ENCODE peak calls at places on chromosomes 11 and 22, in five cellular contexts. One of them, this sample, is unnamed.

GRCh38 chr22:50313600-50313999 is 6.2 kb upstream of the PLXNB2 start:
- DNase-seq in pancreas: no peak
- DNase-seq in ascending aorta: no peak
- DNase-seq in cardiac muscle cell: no peak
- DNase-seq in left lung: no peak
- DNase-seq in this sample: no peak

GRCh38 chr11:617912-618682 is 2.3 kb upstream of the IRF7 start:
- DNase-seq in pancreas: peak
- DNase-seq in ascending aorta: no peak
- DNase-seq in cardiac muscle cell: no peak
- DNase-seq in left lung: peak
- DNase-seq in this sample: no peak

GRCh38 chr22:32237905-32238304 is 17.2 kb downstream of the SLC5A4 start:
- DNase-seq in pancreas: no peak
- DNase-seq in ascending aorta: no peak
- DNase-seq in cardiac muscle cell: no peak
- DNase-seq in left lung: no peak
- DNase-seq in this sample: no peak

GRCh38 chr11:69110451-69110850 is 45.3 kb upstream of the SMIM38 start:
- DNase-seq in pancreas: no peak
- DNase-seq in ascending aorta: no peak
- DNase-seq in cardiac muscle cell: no peak
- DNase-seq in left lung: no peak
- DNase-seq in this sample: no peak

GRCh38 chr11:61774441-61774840 is 18.0 kb downstream of the TMEM258 start:
- DNase-seq in pancreas: no peak
- DNase-seq in ascending aorta: no peak
- DNase-seq in cardiac muscle cell: no peak
- DNase-seq in left lung: no peak
- DNase-seq in this sample: no peak

GRCh38 chr11:128151338-128151737 is 436.0 kb downstream of the ETS1 start:
- DNase-seq in pancreas: no peak
- DNase-seq in ascending aorta: no peak
- DNase-seq in cardiac muscle cell: no peak
- DNase-seq in left lung: no peak
- DNase-seq in this sample: no peak

GRCh38 chr22:48756146-48757111 is 1071.2 kb downstream of the BRD1 start:
- DNase-seq in pancreas: peak
- DNase-seq in ascending aorta: peak
- DNase-seq in cardiac muscle cell: no peak
- DNase-seq in left lung: no peak
- DNase-seq in this sample: no peak

GRCh38 chr11:2690596-2691354 is 9.0 kb downstream of the KCNQ1OT1 start:
- DNase-seq in pancreas: no peak
- DNase-seq in ascending aorta: no peak
- DNase-seq in cardiac muscle cell: no peak
- DNase-seq in left lung: no peak
- DNase-seq in this sample: no peak

GRCh38 chr11:79520086-79520485 is 79.3 kb upstream of the TENM4 start:
- DNase-seq in pancreas: no peak
- DNase-seq in ascending aorta: no peak
- DNase-seq in cardiac muscle cell: no peak
- DNase-seq in left lung: no peak
- DNase-seq in this sample: no peak

GRCh38 chr11:75073459-75074190 is 23.1 kb downstream of the OR2AT4 start:
- DNase-seq in pancreas: no peak
- DNase-seq in ascending aorta: no peak
- DNase-seq in cardiac muscle cell: no peak
- DNase-seq in left lung: no peak
- DNase-seq in this sample: no peak

GRCh38 chr11:131977231-131977630 is 606.8 kb downstream of the NTM start:
- DNase-seq in pancreas: no peak
- DNase-seq in ascending aorta: no peak
- DNase-seq in cardiac muscle cell: no peak
- DNase-seq in left lung: no peak
- DNase-seq in this sample: no peak

GRCh38 chr11:71311928-71312510 is 59.6 kb upstream of the SHANK2 start:
- DNase-seq in pancreas: no peak
- DNase-seq in ascending aorta: peak
- DNase-seq in cardiac muscle cell: no peak
- DNase-seq in left lung: no peak
- DNase-seq in this sample: no peak

GRCh38 chr22:50526849-50527801 is 1.7 kb upstream of the SCO2 start:
- DNase-seq in pancreas: peak
- DNase-seq in ascending aorta: no peak
- DNase-seq in cardiac muscle cell: peak
- DNase-seq in left lung: peak
- DNase-seq in this sample: peak

GRCh38 chr11:74731301-74732094 is at the start of gene CHRDL2:
- DNase-seq in pancreas: no peak
- DNase-seq in ascending aorta: no peak
- DNase-seq in cardiac muscle cell: peak
- DNase-seq in left lung: peak
- DNase-seq in this sample: peak

GRCh38 chr22:47617186-47617585 is 854.7 kb downstream of the TBC1D22A start:
- DNase-seq in pancreas: no peak
- DNase-seq in ascending aorta: no peak
- DNase-seq in cardiac muscle cell: no peak
- DNase-seq in left lung: no peak
- DNase-seq in this sample: no peak

GRCh38 chr22:25176175-25176574 is 23.5 kb upstream of the CRYBB3 start:
- DNase-seq in pancreas: no peak
- DNase-seq in ascending aorta: no peak
- DNase-seq in cardiac muscle cell: no peak
- DNase-seq in left lung: no peak
- DNase-seq in this sample: no peak

GRCh38 chr11:45079943-45080719 is 66.3 kb upstream of the PRDM11 start:
- DNase-seq in pancreas: no peak
- DNase-seq in ascending aorta: no peak
- DNase-seq in cardiac muscle cell: no peak
- DNase-seq in left lung: no peak
- DNase-seq in this sample: no peak

DNA sequence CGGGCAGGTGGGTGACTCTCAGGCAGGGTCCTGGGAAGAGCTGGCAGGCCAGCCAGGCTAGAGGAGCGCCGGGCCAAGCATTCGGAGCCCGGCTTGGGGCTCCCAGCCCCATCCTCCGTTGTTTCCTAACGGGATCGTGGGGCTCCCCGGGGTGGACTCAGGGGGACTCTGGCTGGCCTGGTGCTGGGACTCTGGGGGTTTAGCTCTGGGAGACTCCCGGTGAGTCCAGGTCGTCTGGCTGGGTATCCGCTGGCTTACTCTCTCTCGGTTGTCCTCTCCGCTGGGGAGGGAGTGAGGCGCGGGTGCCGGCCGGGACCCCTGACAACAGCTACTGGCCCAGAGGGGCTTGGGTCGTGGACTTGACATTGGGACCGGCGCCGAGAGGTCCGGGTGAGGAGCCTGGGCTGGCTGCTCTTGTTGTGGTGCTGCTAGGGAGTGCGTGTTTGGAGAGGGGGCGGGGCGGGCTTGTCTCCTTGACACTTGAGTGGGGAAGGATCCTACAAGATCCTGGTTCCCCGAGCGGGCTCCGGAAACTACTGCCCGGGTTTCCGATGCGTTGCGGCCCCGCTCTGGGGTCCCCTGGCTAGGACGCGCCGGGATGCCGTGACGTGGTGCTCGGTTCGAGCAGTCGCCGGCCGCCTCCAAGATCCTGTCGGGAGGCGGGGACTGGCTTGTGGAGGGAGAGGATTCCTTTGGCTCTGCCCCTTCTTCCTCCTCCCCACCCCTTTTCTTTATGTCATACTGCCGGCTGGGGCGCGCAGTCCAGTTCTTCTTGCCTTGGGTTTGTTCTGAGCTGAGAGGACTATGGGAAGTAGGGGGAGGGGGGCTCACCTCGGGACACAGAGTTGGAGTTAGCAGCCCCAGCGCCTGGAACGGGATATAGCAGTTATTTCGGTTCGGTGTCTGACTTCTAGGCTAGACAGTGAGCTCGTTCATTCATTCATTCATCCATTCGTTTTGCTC is 585 bp downstream of the EMSY start:
- DNase-seq in pancreas: peak
- DNase-seq in ascending aorta: peak
- DNase-seq in cardiac muscle cell: peak
- DNase-seq in left lung: peak
- DNase-seq in this sample: peak
- TF ChIP-seq CTCF in pancreas: no peak
- TF ChIP-seq CTCF in ascending aorta: no peak
- TF ChIP-seq CTCF in cardiac muscle cell: no peak
- TF ChIP-seq CTCF in left lung: no peak
- TF ChIP-seq CTCF in this sample: no peak

DNA sequence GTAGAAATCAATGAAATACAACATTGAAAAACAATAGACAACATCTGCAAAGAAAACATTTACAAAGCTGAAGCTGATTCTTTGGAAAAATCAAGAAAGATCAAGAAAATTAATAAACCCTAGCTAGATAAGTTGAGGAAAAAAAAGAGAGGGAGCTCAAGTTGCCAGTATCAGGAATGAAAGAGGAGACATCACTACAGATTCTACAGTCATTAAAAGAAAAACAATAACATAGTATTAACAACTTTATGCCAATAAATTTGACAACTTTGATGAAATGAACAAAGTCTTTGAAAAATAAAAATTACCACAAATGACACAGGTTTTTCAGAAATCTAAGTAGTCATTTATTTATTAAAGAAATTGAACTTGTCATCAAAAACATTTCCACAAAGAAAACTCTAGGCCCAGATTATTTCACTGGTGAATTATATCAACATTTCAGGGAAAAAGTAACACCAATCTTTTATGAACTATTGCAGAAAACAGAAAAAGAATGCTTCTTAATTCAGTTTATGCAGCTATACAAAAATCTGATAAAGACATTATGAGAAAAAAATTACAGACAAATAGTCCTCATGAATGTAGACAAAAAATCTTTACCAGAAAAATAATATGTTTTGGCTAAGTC is 39.2 kb downstream of the POU2AF1 start:
- DNase-seq in pancreas: no peak
- DNase-seq in ascending aorta: no peak
- DNase-seq in cardiac muscle cell: no peak
- DNase-seq in left lung: no peak
- DNase-seq in this sample: no peak
- H3K4me3 ChIP-seq in pancreas: no peak
- H3K4me3 ChIP-seq in ascending aorta: no peak
- H3K4me3 ChIP-seq in cardiac muscle cell: no peak
- H3K4me3 ChIP-seq in left lung: no peak
- H3K4me3 ChIP-seq in this sample: no peak

DNA sequence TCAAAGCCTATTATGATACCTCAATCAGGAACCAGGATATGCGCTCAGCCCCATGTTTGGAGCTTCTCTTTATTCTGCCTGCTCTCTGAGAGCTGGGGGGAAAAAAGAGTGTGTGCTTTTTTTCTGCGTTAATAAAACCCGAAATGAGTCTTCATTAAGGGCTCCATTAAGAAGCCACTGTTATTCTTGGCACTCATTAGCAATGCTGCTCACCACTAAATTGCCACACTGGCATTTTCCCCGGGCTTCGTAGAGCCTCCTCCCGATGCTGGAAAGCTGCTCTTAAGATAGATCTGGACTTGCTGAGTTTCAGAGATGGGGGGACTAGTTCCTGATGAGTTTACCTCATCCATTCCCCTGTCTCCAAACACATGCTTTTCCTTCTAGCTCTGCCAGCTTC is 93.1 kb upstream of the THY1 start:
- DNase-seq in pancreas: no peak
- DNase-seq in ascending aorta: no peak
- DNase-seq in cardiac muscle cell: peak
- DNase-seq in left lung: no peak
- DNase-seq in this sample: no peak
- TF ChIP-seq CTCF in pancreas: no peak
- TF ChIP-seq CTCF in ascending aorta: no peak
- TF ChIP-seq CTCF in cardiac muscle cell: no peak
- TF ChIP-seq CTCF in left lung: no peak
- TF ChIP-seq CTCF in this sample: no peak

DNA sequence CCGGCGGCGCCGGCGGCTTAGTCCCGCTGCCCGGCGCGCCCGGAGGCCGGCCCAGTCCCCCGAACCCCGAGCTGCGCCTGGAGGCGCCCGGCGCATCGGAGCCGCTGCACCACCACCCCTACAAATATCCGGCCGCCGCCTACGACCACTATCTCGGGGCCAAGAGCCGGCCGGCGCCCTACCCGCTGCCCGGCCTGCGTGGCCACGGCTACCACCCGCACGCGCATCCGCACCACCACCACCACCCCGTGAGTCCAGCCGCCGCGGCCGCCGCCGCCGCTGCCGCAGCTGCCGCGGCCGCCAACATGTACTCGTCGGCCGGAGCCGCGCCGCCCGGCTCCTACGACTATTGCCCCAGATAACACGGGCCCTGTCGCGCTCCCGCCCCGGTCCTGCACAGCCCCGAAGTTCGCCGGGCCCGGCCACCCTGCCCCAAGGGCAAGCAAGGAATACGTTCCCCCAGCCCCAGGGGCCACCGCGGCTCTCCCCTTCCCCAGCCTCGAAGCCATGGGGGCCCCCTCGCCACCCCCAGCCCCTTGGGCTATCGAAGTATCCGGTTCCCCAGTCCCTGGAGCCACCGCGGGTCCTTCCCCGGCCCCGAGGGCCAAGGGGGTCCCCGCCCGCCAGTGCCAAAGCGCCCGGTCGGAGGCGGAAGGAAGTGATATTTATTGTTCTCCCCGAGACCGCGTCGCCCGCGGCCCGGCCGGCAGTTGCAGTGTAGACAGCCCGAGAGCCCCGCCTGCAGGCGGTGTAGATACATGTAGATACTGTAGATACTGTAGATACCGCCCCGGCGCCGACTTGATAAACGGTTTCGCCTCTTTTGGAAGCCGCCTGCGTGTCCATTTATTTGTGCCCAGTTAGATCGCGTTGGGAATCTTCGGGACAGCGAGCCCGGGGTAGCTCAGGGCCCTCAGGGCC is 6.2 kb downstream of the TBX1 start:
- DNase-seq in pancreas: peak
- DNase-seq in ascending aorta: peak
- DNase-seq in cardiac muscle cell: peak
- DNase-seq in left lung: peak
- DNase-seq in this sample: peak
- H3K4me3 ChIP-seq in pancreas: peak
- H3K4me3 ChIP-seq in ascending aorta: peak
- H3K4me3 ChIP-seq in cardiac muscle cell: peak
- H3K4me3 ChIP-seq in left lung: peak
- H3K4me3 ChIP-seq in this sample: peak

GRCh38 chr11:60485987-60486386 is 6.6 kb upstream of the MS4A12 start:
- DNase-seq in pancreas: peak
- DNase-seq in ascending aorta: no peak
- DNase-seq in cardiac muscle cell: no peak
- DNase-seq in left lung: no peak
- DNase-seq in this sample: no peak
- TF ChIP-seq CTCF in pancreas: peak
- TF ChIP-seq CTCF in ascending aorta: no peak
- TF ChIP-seq CTCF in cardiac muscle cell: no peak
- TF ChIP-seq CTCF in left lung: no peak
- TF ChIP-seq CTCF in this sample: no peak

GRCh38 chr11:112051768-112052167 is 22.0 kb downstream of the PIH1D2 start:
- DNase-seq in pancreas: no peak
- DNase-seq in ascending aorta: no peak
- DNase-seq in cardiac muscle cell: no peak
- DNase-seq in left lung: no peak
- DNase-seq in this sample: no peak
- H3K4me3 ChIP-seq in pancreas: no peak
- H3K4me3 ChIP-seq in ascending aorta: no peak
- H3K4me3 ChIP-seq in cardiac muscle cell: no peak
- H3K4me3 ChIP-seq in left lung: no peak
- H3K4me3 ChIP-seq in this sample: no peak